ENCODE peak calls at places on chromosomes 3 and 15, in six cellular contexts. One of them, this sample, is unnamed.

GRCh38 chr3:21752749-21753347 is 1.8 kb upstream of the ZNF385D start:
- DNase-seq in breast epithelium: no peak
- DNase-seq in stomach: no peak
- DNase-seq in HepG2: peak; percentile 2
- DNase-seq in HCT116: no peak
- DNase-seq in transverse colon: no peak
- DNase-seq in this sample: peak; percentile 7

GRCh38 chr3:149258714-149259113 is 37.1 kb upstream of the CP start:
- DNase-seq in HCT116: no peak
- DNase-seq in transverse colon: no peak
- DNase-seq in HepG2: no peak
- DNase-seq in stomach: no peak
- DNase-seq in breast epithelium: no peak
- DNase-seq in this sample: no peak

GRCh38 chr3:125123455-125123854 is 67.7 kb upstream of the HEG1 start:
- DNase-seq in transverse colon: no peak
- DNase-seq in HCT116: no peak
- DNase-seq in stomach: no peak
- DNase-seq in HepG2: no peak
- DNase-seq in breast epithelium: no peak
- DNase-seq in this sample: no peak

GRCh38 chr3:180594631-180595348 is 7.2 kb upstream of the TTC14 start:
- DNase-seq in HCT116: peak; percentile 22
- DNase-seq in breast epithelium: no peak
- DNase-seq in HepG2: peak; percentile 13
- DNase-seq in transverse colon: no peak
- DNase-seq in stomach: no peak
- DNase-seq in this sample: no peak

GRCh38 chr3:43104786-43105185 is 1.1 kb downstream of the POMGNT2 start:
- DNase-seq in HepG2: no peak
- DNase-seq in HCT116: no peak
- DNase-seq in breast epithelium: no peak
- DNase-seq in stomach: no peak
- DNase-seq in transverse colon: no peak
- DNase-seq in this sample: no peak

GRCh38 chr3:12273045-12273695 is 15.7 kb upstream of the PPARG start:
- DNase-seq in breast epithelium: no peak
- DNase-seq in transverse colon: no peak
- DNase-seq in HepG2: no peak
- DNase-seq in HCT116: no peak
- DNase-seq in stomach: no peak
- DNase-seq in this sample: no peak

GRCh38 chr15:29774900-29775299 is 47.4 kb downstream of the TJP1 start:
- DNase-seq in breast epithelium: no peak
- DNase-seq in HCT116: peak; percentile 54
- DNase-seq in stomach: no peak
- DNase-seq in transverse colon: no peak
- DNase-seq in HepG2: peak; percentile 21
- DNase-seq in this sample: no peak

GRCh38 chr15:43792761-43793493 is 807 bp downstream of the SERF2 start:
- DNase-seq in stomach: no peak
- DNase-seq in transverse colon: peak; percentile 62
- DNase-seq in HepG2: no peak
- DNase-seq in breast epithelium: no peak
- DNase-seq in HCT116: no peak
- DNase-seq in this sample: no peak

GRCh38 chr3:151403246-151403645 is 18.7 kb upstream of the P2RY12 start:
- DNase-seq in transverse colon: no peak
- DNase-seq in HCT116: no peak
- DNase-seq in HepG2: no peak
- DNase-seq in stomach: no peak
- DNase-seq in breast epithelium: no peak
- DNase-seq in this sample: no peak

DNA sequence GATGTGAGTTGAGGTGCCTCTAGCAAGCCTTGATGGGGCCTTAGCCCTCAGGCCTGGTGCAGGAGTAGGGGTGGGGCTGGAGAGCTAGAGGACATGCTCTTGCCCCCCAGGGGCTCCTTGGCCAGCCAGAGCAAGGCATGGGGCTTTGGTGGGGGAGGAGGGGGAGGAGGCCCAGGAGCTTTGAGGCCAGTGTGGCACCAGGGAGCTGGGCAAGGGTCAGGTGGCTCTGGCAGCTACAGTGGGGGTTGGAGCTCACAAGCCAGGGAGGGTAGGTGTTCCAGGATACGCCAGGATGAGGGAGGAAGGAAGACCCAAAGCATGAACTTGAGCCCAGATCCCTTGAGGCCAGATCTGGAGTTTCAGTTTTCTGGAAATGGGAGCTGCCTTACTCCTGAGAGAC is 8.4 kb downstream of the SEMA3F start:
- DNase-seq in HepG2: no peak
- DNase-seq in HCT116: no peak
- DNase-seq in stomach: no peak
- DNase-seq in breast epithelium: no peak
- DNase-seq in transverse colon: no peak
- DNase-seq in this sample: no peak
- H3K27ac ChIP-seq in HepG2: no peak overlapping the region
- H3K27ac ChIP-seq in HCT116: no peak overlapping the region
- H3K27ac ChIP-seq in stomach: peak overlapping the region; percentile 87
- H3K27ac ChIP-seq in breast epithelium: peak overlapping the region; percentile 90
- H3K27ac ChIP-seq in transverse colon: peak overlapping the region; percentile 82
- H3K27ac ChIP-seq in this sample: peak overlapping the region; percentile 75

GRCh38 chr15:82540984-82541431 is 751 bp upstream of the RPS17 start:
- DNase-seq in HepG2: no peak
- DNase-seq in stomach: no peak
- DNase-seq in HCT116: no peak
- DNase-seq in transverse colon: peak; percentile 21
- DNase-seq in breast epithelium: no peak
- DNase-seq in this sample: no peak

GRCh38 chr15:82544431-82544830 is 4.2 kb upstream of the RPS17 start:
- DNase-seq in breast epithelium: no peak
- DNase-seq in HepG2: no peak
- DNase-seq in transverse colon: no peak
- DNase-seq in HCT116: no peak
- DNase-seq in stomach: no peak
- DNase-seq in this sample: no peak

GRCh38 chr15:82545002-82545401 is 4.7 kb upstream of the RPS17 start:
- DNase-seq in stomach: no peak
- DNase-seq in breast epithelium: no peak
- DNase-seq in transverse colon: no peak
- DNase-seq in HepG2: no peak
- DNase-seq in HCT116: no peak
- DNase-seq in this sample: no peak

GRCh38 chr15:82545478-82545877 is 5.2 kb upstream of the RPS17 start:
- DNase-seq in HCT116: no peak
- DNase-seq in breast epithelium: no peak
- DNase-seq in HepG2: no peak
- DNase-seq in transverse colon: no peak
- DNase-seq in stomach: no peak
- DNase-seq in this sample: no peak

GRCh38 chr15:82543155-82543554 is 2.9 kb upstream of the RPS17 start:
- DNase-seq in HCT116: no peak
- DNase-seq in HepG2: no peak
- DNase-seq in transverse colon: no peak
- DNase-seq in stomach: no peak
- DNase-seq in breast epithelium: no peak
- DNase-seq in this sample: no peak
- TF ChIP-seq POLR2AphosphoS5 in HCT116: no peak
- TF ChIP-seq POLR2AphosphoS5 in HepG2: no peak
- TF ChIP-seq POLR2AphosphoS5 in transverse colon: no peak
- TF ChIP-seq POLR2AphosphoS5 in stomach: no peak
- TF ChIP-seq POLR2AphosphoS5 in breast epithelium: no peak
- TF ChIP-seq POLR2AphosphoS5 in this sample: no peak

DNA sequence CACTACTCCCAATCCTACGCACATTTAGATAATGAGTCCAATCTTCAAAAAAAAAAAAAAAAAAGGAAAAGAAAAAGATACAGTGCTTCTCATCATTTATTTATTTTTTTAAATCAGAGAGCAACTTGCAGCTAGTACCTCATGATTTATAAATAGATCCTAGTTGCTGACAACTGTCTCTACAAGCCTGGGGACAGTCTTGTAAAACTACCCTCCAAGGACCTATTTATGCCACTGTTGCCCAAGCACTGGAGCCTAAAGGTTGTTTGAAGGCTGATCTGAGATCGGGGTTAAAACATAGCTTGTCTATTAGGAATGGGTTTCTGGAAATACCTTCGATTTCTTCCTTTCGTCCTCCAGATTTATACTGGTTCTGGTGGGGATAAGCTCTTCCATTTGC is 14.7 kb downstream of the GABRR3 start:
- DNase-seq in breast epithelium: no peak
- DNase-seq in HCT116: no peak
- DNase-seq in HepG2: no peak
- DNase-seq in transverse colon: no peak
- DNase-seq in stomach: no peak
- DNase-seq in this sample: no peak
- H3K27ac ChIP-seq in breast epithelium: no peak overlapping the region
- H3K27ac ChIP-seq in HCT116: no peak overlapping the region
- H3K27ac ChIP-seq in HepG2: no peak overlapping the region
- H3K27ac ChIP-seq in transverse colon: no peak overlapping the region
- H3K27ac ChIP-seq in stomach: no peak overlapping the region
- H3K27ac ChIP-seq in this sample: no peak overlapping the region

GRCh38 chr15:50128266-50128665 is 9.2 kb upstream of the ATP8B4 start:
- DNase-seq in HCT116: no peak
- DNase-seq in stomach: peak; percentile 56
- DNase-seq in breast epithelium: peak; percentile 53
- DNase-seq in transverse colon: peak; percentile 48
- DNase-seq in HepG2: no peak
- DNase-seq in this sample: no peak
- TF ChIP-seq POLR2AphosphoS5 in HCT116: no peak
- TF ChIP-seq POLR2AphosphoS5 in stomach: no peak
- TF ChIP-seq POLR2AphosphoS5 in breast epithelium: no peak
- TF ChIP-seq POLR2AphosphoS5 in transverse colon: no peak
- TF ChIP-seq POLR2AphosphoS5 in HepG2: no peak
- TF ChIP-seq POLR2AphosphoS5 in this sample: no peak

This sample was measured in prostate gland.